ENCODE peak calls at places on chromosome 18, in seven cellular contexts. P is fibroblast of pulmonary artery; R is GM10248; F is H1; L is Panc1; Y is CD8-positive, alpha-beta T cell; M is IMR-90. V is an unnamed sample.

GRCh38 chr18:9708057-9708881 is at the start of gene RAB31:
- DNase-seq in P (peak), R (peak), F (peak), L (no peak), Y (no peak), M (peak), V (peak)

GRCh38 chr18:37481491-37481890 is 84.1 kb downstream of the CELF4 start:
- DNase-seq in P (peak), R (no peak), F (no peak), L (no peak), Y (no peak), M (no peak), V (no peak)

GRCh38 chr18:77068321-77068841 is 64.2 kb downstream of the MBP start:
- DNase-seq in P (peak), R (no peak), F (no peak), L (no peak), Y (peak), M (peak), V (no peak)

GRCh38 chr18:46386788-46387187 is 270.2 kb downstream of the LOXHD1 start:
- DNase-seq in P (no peak), R (no peak), F (no peak), L (no peak), Y (no peak), M (no peak), V (no peak)

GRCh38 chr18:25650201-25650941 is 298.4 kb upstream of the ZNF521 start:
- DNase-seq in P (peak), R (no peak), F (no peak), L (no peak), Y (no peak), M (peak), V (no peak)

GRCh38 chr18:63578357-63578958 is 8.7 kb upstream of the SERPINB13 start:
- DNase-seq in P (peak), R (peak), F (peak), L (peak), Y (no peak), M (peak), V (peak)

GRCh38 chr18:58570360-58571064 is 58.4 kb downstream of the ALPK2 start:
- DNase-seq in P (no peak), R (no peak), F (no peak), L (no peak), Y (no peak), M (no peak), V (no peak)

GRCh38 chr18:49728542-49728941 is 84.8 kb downstream of the ACAA2 start:
- DNase-seq in P (peak), R (peak), F (peak), L (peak), Y (no peak), M (no peak), V (no peak)

GRCh38 chr18:79574938-79575525 is 104.6 kb upstream of the CTDP1 start:
- DNase-seq in P (no peak), R (no peak), F (peak), L (no peak), Y (peak), M (no peak), V (no peak)

GRCh38 chr18:10588975-10589374 is 63.1 kb downstream of the NAPG start:
- DNase-seq in P (no peak), R (no peak), F (no peak), L (no peak), Y (no peak), M (peak), V (no peak)

GRCh38 chr18:7452331-7452730 is 114.8 kb upstream of the PTPRM start:
- DNase-seq in P (peak), R (peak), F (peak), L (no peak), Y (no peak), M (peak), V (no peak)

GRCh38 chr18:46324556-46324955 is 220.4 kb downstream of the HAUS1 start:
- DNase-seq in P (peak), R (no peak), F (no peak), L (peak), Y (no peak), M (peak), V (no peak)

GRCh38 chr18:59681051-59681450 is 16.2 kb downstream of the CCBE1 start:
- DNase-seq in P (no peak), R (no peak), F (no peak), L (no peak), Y (no peak), M (no peak), V (no peak)

GRCh38 chr18:63869851-63870250 is 17.7 kb upstream of the SERPINB2 start:
- DNase-seq in P (no peak), R (no peak), F (no peak), L (no peak), Y (no peak), M (peak), V (no peak)

GRCh38 chr18:70365361-70365760 is 76.5 kb downstream of the SOCS6 start:
- DNase-seq in P (no peak), R (no peak), F (no peak), L (no peak), Y (no peak), M (no peak), V (no peak)

GRCh38 chr18:3305933-3306332 is 44.0 kb downstream of the MYL12B start:
- DNase-seq in P (peak), R (no peak), F (no peak), L (no peak), Y (no peak), M (peak), V (no peak)

GRCh38 chr18:52636536-52636935 is 296.5 kb downstream of the DCC start:
- DNase-seq in P (no peak), R (no peak), F (peak), L (no peak), Y (no peak), M (no peak), V (no peak)

GRCh38 chr18:48839819-48840490 is 110.8 kb downstream of the SMAD7 start:
- DNase-seq in P (no peak), R (no peak), F (no peak), L (no peak), Y (no peak), M (no peak), V (no peak)

GRCh38 chr18:46672062-46672970 is 15.3 kb upstream of the LOXHD1 start:
- DNase-seq in P (no peak), R (no peak), F (no peak), L (no peak), Y (no peak), M (peak), V (no peak)

GRCh38 chr18:60649816-60650215 is 277.2 kb upstream of the MC4R start:
- DNase-seq in P (no peak), R (no peak), F (no peak), L (no peak), Y (no peak), M (no peak), V (no peak)

GRCh38 chr18:47953471-47953931 is 23.0 kb upstream of the SMAD2 start:
- DNase-seq in P (peak), R (peak), F (no peak), L (no peak), Y (peak), M (no peak), V (no peak)

GRCh38 chr18:23249348-23249747 is 114.1 kb downstream of the CABLES1 start:
- DNase-seq in P (no peak), R (no peak), F (no peak), L (no peak), Y (no peak), M (no peak), V (no peak)

GRCh38 chr18:13136056-13136688 is 82.4 kb upstream of the LDLRAD4 start:
- DNase-seq in P (peak), R (peak), F (no peak), L (no peak), Y (peak), M (no peak), V (no peak)

GRCh38 chr18:22342625-22343024 is 75.1 kb downstream of the CTAGE1 start:
- DNase-seq in P (peak), R (no peak), F (no peak), L (no peak), Y (peak), M (peak), V (no peak)

GRCh38 chr18:29496276-29496675 is 1319.3 kb upstream of the CDH2 start:
- DNase-seq in P (peak), R (no peak), F (no peak), L (no peak), Y (no peak), M (no peak), V (no peak)

GRCh38 chr18:57029761-57030160 is 117.1 kb upstream of the BOD1L2 start:
- DNase-seq in P (no peak), R (no peak), F (no peak), L (no peak), Y (no peak), M (no peak), V (no peak)
- TF ChIP-seq CTCF in P (peak), R (no peak), F (peak), L (no peak), Y (no peak), M (peak), V (no peak)

GRCh38 chr18:8478166-8478967 is 130.9 kb upstream of the RAB12 start:
- DNase-seq in P (peak), R (peak), F (peak), L (peak), Y (peak), M (peak), V (peak)
- TF ChIP-seq CTCF in P (peak), R (peak), F (peak), L (peak), Y (peak), M (peak), V (peak)

GRCh38 chr18:74604366-74604765 is 6.7 kb downstream of the ZNF407 start:
- DNase-seq in P (no peak), R (no peak), F (no peak), L (no peak), Y (no peak), M (no peak), V (no peak)
- TF ChIP-seq CTCF in P (no peak), R (no peak), F (no peak), L (no peak), Y (no peak), M (no peak), V (no peak)

GRCh38 chr18:55775972-55776371 is 188.0 kb upstream of the TCF4 start:
- DNase-seq in P (no peak), R (no peak), F (no peak), L (no peak), Y (no peak), M (no peak), V (no peak)
- TF ChIP-seq CTCF in P (peak), R (no peak), F (no peak), L (no peak), Y (no peak), M (no peak), V (no peak)

GRCh38 chr18:31244737-31245432 is 73.1 kb upstream of the DSG1 start:
- DNase-seq in P (no peak), R (no peak), F (no peak), L (no peak), Y (no peak), M (no peak), V (no peak)

GRCh38 chr18:31245820-31246219 is 72.1 kb upstream of the DSG1 start:
- DNase-seq in P (no peak), R (no peak), F (no peak), L (no peak), Y (no peak), M (no peak), V (no peak)

GRCh38 chr18:31243740-31244512 is 74.0 kb upstream of the DSG1 start:
- DNase-seq in P (no peak), R (no peak), F (no peak), L (no peak), Y (no peak), M (no peak), V (no peak)

GRCh38 chr18:31241425-31241824 is 76.5 kb upstream of the DSG1 start:
- DNase-seq in P (no peak), R (no peak), F (no peak), L (no peak), Y (no peak), M (no peak), V (no peak)

GRCh38 chr18:31241900-31242409 is 76.0 kb upstream of the DSG1 start:
- DNase-seq in P (peak), R (no peak), F (peak), L (no peak), Y (no peak), M (peak), V (peak)
- TF ChIP-seq CTCF in P (peak), R (no peak), F (peak), L (peak), Y (no peak), M (peak), V (peak)

GRCh38 chr18:11827963-11828362 is 23.2 kb upstream of the CHMP1B start:
- DNase-seq in P (no peak), R (no peak), F (no peak), L (no peak), Y (no peak), M (no peak), V (no peak)

GRCh38 chr18:11830585-11830984 is 20.6 kb upstream of the CHMP1B start:
- DNase-seq in P (no peak), R (no peak), F (no peak), L (no peak), Y (no peak), M (no peak), V (no peak)

GRCh38 chr18:11823545-11823944 is 27.7 kb upstream of the CHMP1B start:
- DNase-seq in P (no peak), R (no peak), F (no peak), L (no peak), Y (no peak), M (no peak), V (no peak)

GRCh38 chr18:11828772-11829432 is 22.3 kb upstream of the CHMP1B start:
- DNase-seq in P (no peak), R (no peak), F (no peak), L (no peak), Y (no peak), M (no peak), V (no peak)

GRCh38 chr18:11826836-11827235 is 24.4 kb upstream of the CHMP1B start:
- DNase-seq in P (no peak), R (no peak), F (no peak), L (no peak), Y (no peak), M (no peak), V (no peak)
- TF ChIP-seq CTCF in P (no peak), R (no peak), F (peak), L (no peak), Y (no peak), M (no peak), V (no peak)

GRCh38 chr18:902179-902718 is 2.4 kb upstream of the ADCYAP1 start:
- DNase-seq in P (peak), R (no peak), F (no peak), L (no peak), Y (no peak), M (no peak), V (no peak)
- TF ChIP-seq CTCF in P (peak), R (no peak), F (no peak), L (peak), Y (no peak), M (no peak), V (peak)

GRCh38 chr18:2207294-2207693 is 364.0 kb downstream of the METTL4 start:
- DNase-seq in P (no peak), R (no peak), F (no peak), L (no peak), Y (no peak), M (no peak), V (no peak)

GRCh38 chr18:2218101-2218500 is 353.2 kb downstream of the METTL4 start:
- DNase-seq in P (peak), R (no peak), F (no peak), L (no peak), Y (no peak), M (no peak), V (no peak)

GRCh38 chr18:2213905-2214304 is 357.4 kb downstream of the METTL4 start:
- DNase-seq in P (no peak), R (no peak), F (no peak), L (no peak), Y (no peak), M (no peak), V (no peak)

DNA sequence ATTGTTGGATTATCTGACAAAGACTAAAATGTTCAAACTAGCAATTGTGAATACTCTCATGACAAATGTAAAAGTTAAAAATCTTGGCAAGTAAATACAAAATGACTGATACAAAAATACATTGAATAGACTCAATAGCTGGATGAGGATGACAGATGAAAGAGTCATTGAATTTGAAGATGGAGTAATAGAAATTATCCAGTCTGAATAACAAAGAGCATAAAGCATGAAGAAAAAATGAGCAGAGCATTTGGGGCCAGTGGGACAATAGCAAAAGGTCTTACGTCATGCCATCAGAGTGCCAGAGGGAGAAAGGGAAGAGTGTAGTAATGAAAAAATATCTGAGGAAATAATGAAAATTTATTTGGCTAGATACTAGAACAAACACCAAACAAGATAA is 358.5 kb downstream of the METTL4 start:
- DNase-seq in P (no peak), R (no peak), F (no peak), L (no peak), Y (no peak), M (no peak), V (no peak)
- TF ChIP-seq CTCF in P (no peak), R (no peak), F (no peak), L (no peak), Y (no peak), M (no peak), V (no peak)

DNA sequence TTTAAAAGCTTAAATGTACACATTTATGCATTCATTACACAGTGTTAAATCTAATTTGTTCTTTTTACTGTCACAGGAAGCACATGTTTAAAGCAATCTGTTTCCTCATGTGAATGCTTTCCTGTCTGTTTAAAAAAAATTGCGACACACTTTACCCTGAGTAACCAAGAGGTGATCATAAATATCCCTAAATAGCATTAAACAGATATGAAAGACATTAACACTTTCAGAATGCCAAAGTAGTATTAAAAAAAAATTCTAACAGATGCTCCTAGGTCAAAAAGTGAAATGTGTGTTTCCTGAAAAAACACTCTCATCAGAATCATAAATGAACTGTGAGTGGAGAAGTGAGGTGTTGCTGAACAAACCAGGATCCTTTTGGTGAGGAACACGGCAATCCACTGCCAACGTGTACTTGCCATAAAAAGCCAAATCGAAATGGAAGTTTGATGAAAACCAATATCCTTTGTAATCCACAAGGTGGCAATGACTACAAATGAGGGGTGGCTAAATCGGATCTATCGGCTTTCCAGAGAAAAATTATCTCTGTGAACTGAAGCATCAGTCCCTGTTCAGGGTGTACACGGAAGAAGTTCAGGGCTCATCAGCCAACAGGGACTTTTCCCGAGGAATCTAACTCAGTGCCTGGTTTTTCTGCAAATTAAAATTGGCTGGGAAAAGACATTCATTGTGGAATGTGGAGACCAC is 248.9 kb downstream of the TCF4 start:
- DNase-seq in P (no peak), R (no peak), F (no peak), L (no peak), Y (no peak), M (peak), V (no peak)
- TF ChIP-seq CTCF in P (peak), R (no peak), F (no peak), L (no peak), Y (no peak), M (peak), V (no peak)

GRCh38 chr18:27428120-27428519 is 243.0 kb upstream of the CHST9 start:
- DNase-seq in P (no peak), R (no peak), F (no peak), L (no peak), Y (no peak), M (no peak), V (no peak)
- TF ChIP-seq CTCF in P (no peak), R (no peak), F (no peak), L (no peak), Y (no peak), M (no peak), V (peak)

V was measured in progenitor cell of endocrine pancreas.